ENCODE peak calls at places on chromosome 3, in five cellular contexts. One of them, this sample, is unnamed.

GRCh38 chr3:117454236-117454635 is 744.7 kb downstream of the TUSC7 start:
- DNase-seq in hepatocyte: no peak
- DNase-seq in BE2C: no peak
- DNase-seq in IMR-90: no peak
- DNase-seq in colonic mucosa: no peak
- DNase-seq in this sample: no peak

GRCh38 chr3:151864423-151865101 is 8.9 kb upstream of the SUCNR1 start:
- DNase-seq in hepatocyte: peak; percentile 32
- DNase-seq in BE2C: no peak
- DNase-seq in IMR-90: peak; percentile 85
- DNase-seq in colonic mucosa: no peak
- DNase-seq in this sample: no peak

GRCh38 chr3:106510206-106510605 is 641.4 kb upstream of the CBLB start:
- DNase-seq in hepatocyte: no peak
- DNase-seq in BE2C: no peak
- DNase-seq in IMR-90: no peak
- DNase-seq in colonic mucosa: no peak
- DNase-seq in this sample: no peak

GRCh38 chr3:101780661-101781060 is 1.6 kb downstream of the NXPE3 start:
- DNase-seq in hepatocyte: peak; percentile 56
- DNase-seq in BE2C: peak; percentile 41
- DNase-seq in IMR-90: peak; percentile 91
- DNase-seq in colonic mucosa: no peak
- DNase-seq in this sample: peak; percentile 9

GRCh38 chr3:187734841-187735240 is 10.4 kb downstream of the BCL6 start:
- DNase-seq in hepatocyte: no peak
- DNase-seq in BE2C: no peak
- DNase-seq in IMR-90: no peak
- DNase-seq in colonic mucosa: no peak
- DNase-seq in this sample: no peak

GRCh38 chr3:134357914-134358811 is 16.1 kb downstream of the AMOTL2 start:
- DNase-seq in hepatocyte: peak; percentile 74
- DNase-seq in BE2C: peak; percentile 28
- DNase-seq in IMR-90: peak; percentile 96
- DNase-seq in colonic mucosa: no peak
- DNase-seq in this sample: no peak

GRCh38 chr3:108090066-108090700 is 648 bp downstream of the CD47 start:
- DNase-seq in hepatocyte: peak; percentile 28
- DNase-seq in BE2C: no peak
- DNase-seq in IMR-90: peak; percentile 43
- DNase-seq in colonic mucosa: peak; percentile 40
- DNase-seq in this sample: peak; percentile 48

GRCh38 chr3:152172465-152172864 is 96.3 kb upstream of the MBNL1 start:
- DNase-seq in hepatocyte: no peak
- DNase-seq in BE2C: no peak
- DNase-seq in IMR-90: no peak
- DNase-seq in colonic mucosa: no peak
- DNase-seq in this sample: no peak

GRCh38 chr3:50978991-50979667 is 304.4 kb downstream of the DOCK3 start:
- DNase-seq in hepatocyte: no peak
- DNase-seq in BE2C: no peak
- DNase-seq in IMR-90: no peak
- DNase-seq in colonic mucosa: no peak
- DNase-seq in this sample: peak; percentile 9

GRCh38 chr3:5464684-5465083 is 277.2 kb downstream of the EDEM1 start:
- DNase-seq in hepatocyte: no peak
- DNase-seq in BE2C: no peak
- DNase-seq in IMR-90: no peak
- DNase-seq in colonic mucosa: no peak
- DNase-seq in this sample: no peak

GRCh38 chr3:138426211-138426610 is 8.2 kb upstream of the ESYT3 start:
- DNase-seq in hepatocyte: no peak
- DNase-seq in BE2C: no peak
- DNase-seq in IMR-90: peak; percentile 38
- DNase-seq in colonic mucosa: no peak
- DNase-seq in this sample: peak; percentile 46

GRCh38 chr3:115552007-115552406 is 71.3 kb upstream of the GAP43 start:
- DNase-seq in hepatocyte: no peak
- DNase-seq in BE2C: no peak
- DNase-seq in IMR-90: no peak
- DNase-seq in colonic mucosa: no peak
- DNase-seq in this sample: no peak

GRCh38 chr3:45224824-45225464 is 1.1 kb downstream of the TMEM158 start:
- DNase-seq in hepatocyte: peak; percentile 80
- DNase-seq in BE2C: peak; percentile 60
- DNase-seq in IMR-90: peak; percentile 78
- DNase-seq in colonic mucosa: peak; percentile 75
- DNase-seq in this sample: peak; percentile 95

GRCh38 chr3:124832782-124833709 is 54.1 kb downstream of the ITGB5 start:
- DNase-seq in hepatocyte: no peak
- DNase-seq in BE2C: no peak
- DNase-seq in IMR-90: peak; percentile 95
- DNase-seq in colonic mucosa: no peak
- DNase-seq in this sample: no peak

DNA sequence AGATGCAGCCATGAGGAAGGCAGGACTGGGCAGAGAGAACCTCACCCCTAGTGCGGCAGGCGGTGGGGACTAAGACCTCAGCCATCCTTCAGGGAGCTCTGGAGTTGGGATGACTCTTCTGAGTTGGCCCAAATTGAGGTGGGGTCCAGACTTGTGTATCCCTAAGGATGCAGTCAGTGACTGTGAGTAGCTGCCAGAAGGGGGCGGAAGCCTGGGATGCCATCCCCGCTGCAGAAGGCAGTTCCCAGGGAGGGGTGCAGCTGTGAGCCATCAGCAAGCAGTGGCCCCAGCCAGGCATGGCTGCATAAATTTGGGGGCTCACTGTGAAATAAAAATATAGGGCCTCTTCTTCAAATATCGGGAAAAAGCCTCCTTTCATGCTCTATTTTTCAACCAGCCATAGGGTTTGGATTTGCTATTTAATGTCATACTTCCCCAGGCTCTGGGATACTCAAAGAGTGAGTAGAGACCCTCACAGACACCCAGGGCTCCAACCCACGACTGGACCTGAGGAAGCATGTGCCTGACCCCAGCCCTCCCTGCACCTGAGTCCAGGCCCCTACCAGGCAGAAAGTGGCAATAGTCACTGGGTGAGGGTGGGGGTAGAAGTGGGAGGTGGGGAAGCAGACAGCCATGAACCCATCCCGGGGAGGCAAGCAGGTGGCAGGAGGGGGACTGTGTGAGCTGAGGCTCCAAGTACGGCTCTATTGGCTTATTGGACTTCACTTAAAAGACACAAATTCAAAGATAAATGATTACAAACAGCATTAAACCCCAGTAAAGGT is 30.5 kb downstream of the GRK7 start:
- DNase-seq in hepatocyte: no peak
- DNase-seq in BE2C: no peak
- DNase-seq in IMR-90: no peak
- DNase-seq in colonic mucosa: no peak
- DNase-seq in this sample: peak; percentile 68
- TF ChIP-seq CTCF in hepatocyte: peak; percentile 6
- TF ChIP-seq CTCF in BE2C: no peak
- TF ChIP-seq CTCF in IMR-90: no peak
- TF ChIP-seq CTCF in colonic mucosa: no peak
- TF ChIP-seq CTCF in this sample: peak; percentile 63

DNA sequence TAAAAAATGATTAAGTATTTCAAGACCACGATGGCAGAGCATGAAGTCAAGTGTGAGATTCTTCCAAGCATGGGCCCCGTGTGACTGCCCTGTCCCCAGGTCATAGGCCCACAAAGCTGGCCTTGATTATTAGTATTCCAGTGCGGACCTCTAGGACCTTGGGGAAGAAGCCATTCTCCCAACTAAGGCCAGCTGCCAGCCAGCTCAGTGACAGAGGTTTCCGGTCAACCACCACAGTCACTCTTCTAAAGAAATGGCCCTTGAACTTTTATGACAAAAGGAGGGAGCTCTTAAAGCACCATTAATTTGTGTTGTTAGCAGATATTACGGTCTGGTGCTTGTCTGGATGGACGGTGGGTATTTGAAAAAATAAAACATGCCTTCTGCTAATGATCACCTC is 28.0 kb downstream of the FAM3D start:
- DNase-seq in hepatocyte: no peak
- DNase-seq in BE2C: no peak
- DNase-seq in IMR-90: no peak
- DNase-seq in colonic mucosa: no peak
- DNase-seq in this sample: no peak
- H3K27me3 ChIP-seq in hepatocyte: no peaks in the 10 kb centered on the region
- H3K27me3 ChIP-seq in BE2C: no peaks in the 10 kb centered on the region
- H3K27me3 ChIP-seq in IMR-90: no peaks in the 10 kb centered on the region
- H3K27me3 ChIP-seq in colonic mucosa: no peaks in the 10 kb centered on the region
- H3K27me3 ChIP-seq in this sample: peaks cover 78% of the 10 kb centered on the region

GRCh38 chr3:48299746-48300361 is 33.6 kb downstream of the SPINK8 start:
- DNase-seq in hepatocyte: no peak
- DNase-seq in BE2C: no peak
- DNase-seq in IMR-90: no peak
- DNase-seq in colonic mucosa: no peak
- DNase-seq in this sample: no peak

GRCh38 chr3:48305396-48305795 is 28.1 kb downstream of the SPINK8 start:
- DNase-seq in hepatocyte: no peak
- DNase-seq in BE2C: no peak
- DNase-seq in IMR-90: no peak
- DNase-seq in colonic mucosa: no peak
- DNase-seq in this sample: no peak

GRCh38 chr3:48301814-48302194 is 31.7 kb downstream of the SPINK8 start:
- DNase-seq in hepatocyte: peak; percentile 40
- DNase-seq in BE2C: no peak
- DNase-seq in IMR-90: peak; percentile 19
- DNase-seq in colonic mucosa: peak; percentile 64
- DNase-seq in this sample: no peak

GRCh38 chr3:48301020-48301813 is 32.2 kb downstream of the SPINK8 start:
- DNase-seq in hepatocyte: peak; percentile 95
- DNase-seq in BE2C: peak; percentile 85
- DNase-seq in IMR-90: peak; percentile 84
- DNase-seq in colonic mucosa: peak; percentile 94
- DNase-seq in this sample: peak; percentile 95

DNA sequence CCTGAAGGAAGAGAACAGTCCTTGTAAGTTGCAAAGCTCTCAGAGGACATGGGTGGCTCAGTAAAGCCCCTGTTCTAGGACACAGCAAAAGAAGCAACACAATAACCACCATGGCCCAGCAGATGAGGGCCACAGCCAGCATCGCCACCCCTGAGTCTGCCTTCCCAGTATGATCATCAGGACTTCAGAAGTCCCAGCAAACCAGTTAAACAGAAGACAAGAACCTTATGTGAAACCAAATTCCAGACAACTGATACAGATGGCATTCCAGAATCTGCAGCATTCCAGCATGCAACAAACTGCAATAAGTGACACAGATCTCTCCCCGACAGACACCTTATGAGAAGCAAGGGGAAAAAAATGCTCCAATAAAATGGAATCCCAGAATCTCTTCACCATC is 30.4 kb downstream of the SPINK8 start:
- DNase-seq in hepatocyte: no peak
- DNase-seq in BE2C: no peak
- DNase-seq in IMR-90: no peak
- DNase-seq in colonic mucosa: no peak
- DNase-seq in this sample: no peak
- TF ChIP-seq CTCF in hepatocyte: no peak
- TF ChIP-seq CTCF in BE2C: no peak
- TF ChIP-seq CTCF in IMR-90: no peak
- TF ChIP-seq CTCF in colonic mucosa: no peak
- TF ChIP-seq CTCF in this sample: no peak

DNA sequence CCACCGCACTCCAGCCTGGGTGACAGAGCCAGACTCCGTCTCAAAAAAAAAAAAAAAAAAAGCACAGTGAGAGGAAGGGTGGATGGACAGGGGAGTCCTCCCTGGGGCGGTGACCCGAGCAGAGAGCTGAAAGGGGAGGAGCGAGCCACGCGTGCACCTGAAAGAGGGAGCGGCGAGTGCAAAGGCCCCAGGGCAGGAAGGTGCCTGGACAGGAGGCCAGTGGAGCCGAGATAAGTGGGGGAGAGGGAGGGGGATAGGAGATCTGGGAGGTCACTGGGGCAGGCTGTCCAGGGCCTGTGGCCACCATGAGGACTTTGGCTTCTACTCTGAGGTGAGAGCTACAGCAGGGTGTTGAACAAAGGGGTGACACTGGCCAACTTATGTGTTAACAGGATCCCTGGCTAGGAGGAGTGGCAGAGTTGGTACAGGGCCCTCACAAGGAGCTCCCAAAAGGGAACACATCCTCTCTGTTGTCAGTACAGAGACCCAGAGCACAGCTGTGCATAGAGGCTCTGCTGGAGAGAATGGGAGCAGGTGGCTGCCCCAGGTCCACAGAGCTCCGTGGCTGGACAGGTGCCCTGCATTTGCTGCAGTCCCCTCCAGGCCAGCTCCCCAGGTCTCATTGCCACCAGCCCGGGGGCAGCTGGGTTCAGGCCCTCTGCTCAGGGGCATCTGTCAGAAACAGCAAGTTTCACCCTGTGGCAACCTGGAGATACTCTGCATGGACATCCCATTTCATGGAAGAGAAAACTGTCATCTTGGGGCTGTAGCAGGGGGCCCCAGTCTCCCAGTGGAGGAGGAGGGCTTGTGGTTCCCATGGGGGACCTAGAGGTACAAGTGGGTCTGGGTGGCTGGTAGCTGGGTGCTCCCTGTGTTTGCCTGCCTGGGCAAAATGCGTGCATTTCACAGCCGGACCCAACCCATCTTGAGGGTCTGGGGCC is 28.5 kb downstream of the FBLN2 start:
- DNase-seq in hepatocyte: no peak
- DNase-seq in BE2C: no peak
- DNase-seq in IMR-90: no peak
- DNase-seq in colonic mucosa: no peak
- DNase-seq in this sample: no peak
- H3K27me3 ChIP-seq in hepatocyte: no peaks in the 10 kb centered on the region
- H3K27me3 ChIP-seq in BE2C: no peaks in the 10 kb centered on the region
- H3K27me3 ChIP-seq in IMR-90: no peaks in the 10 kb centered on the region
- H3K27me3 ChIP-seq in colonic mucosa: no peaks in the 10 kb centered on the region
- H3K27me3 ChIP-seq in this sample: no peaks in the 10 kb centered on the region

DNA sequence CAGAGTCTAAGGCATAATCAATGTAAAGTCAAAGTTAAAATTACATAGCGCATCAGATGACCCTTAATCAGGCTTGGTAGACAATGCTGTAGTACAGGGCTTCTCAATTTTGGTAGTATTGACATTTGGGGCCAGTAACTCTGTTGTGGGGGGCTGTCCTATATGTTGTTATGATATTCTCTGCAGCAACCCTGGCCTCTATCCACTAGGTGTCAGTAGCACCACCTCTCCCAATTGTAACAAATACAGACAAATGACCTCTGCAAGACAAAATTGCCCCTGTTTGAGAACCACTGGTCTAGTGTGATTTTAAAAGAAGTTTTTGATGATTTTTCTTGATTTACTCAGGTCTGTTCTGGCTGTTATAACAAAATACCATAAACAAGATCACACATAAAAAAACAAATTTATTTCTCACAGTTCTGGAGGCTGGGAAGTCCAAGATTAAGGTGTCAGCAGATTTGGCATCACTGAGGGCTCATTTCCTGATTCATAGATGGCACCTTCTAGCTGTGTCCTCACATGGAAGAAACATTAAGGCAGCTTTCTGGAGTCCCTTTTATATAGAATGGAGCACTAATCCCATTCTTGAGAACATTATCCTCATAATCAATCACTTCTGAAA is 37.6 kb upstream of the SLC9A9 start:
- DNase-seq in hepatocyte: peak; percentile 41
- DNase-seq in BE2C: peak; percentile 31
- DNase-seq in IMR-90: peak; percentile 34
- DNase-seq in colonic mucosa: peak; percentile 24
- DNase-seq in this sample: peak; percentile 53
- TF ChIP-seq CTCF in hepatocyte: peak; percentile 64
- TF ChIP-seq CTCF in BE2C: peak; percentile 93
- TF ChIP-seq CTCF in IMR-90: peak; percentile 66
- TF ChIP-seq CTCF in colonic mucosa: peak; percentile 48
- TF ChIP-seq CTCF in this sample: peak; percentile 78

This sample was measured in neural progenitor cell.